ENCODE peak calls at places on chromosome 14, in eight cellular contexts. One of them, this sample, is unnamed.

GRCh38 chr14:100339757-100340453 is 16.8 kb downstream of the SLC25A47 start:
- DNase-seq in suprapubic skin: peak; percentile 45
- DNase-seq in A549: no peak
- DNase-seq in SK-N-SH: no peak
- DNase-seq in K562: no peak
- DNase-seq in H1: no peak
- DNase-seq in tibial nerve: no peak
- DNase-seq in ovary: no peak
- DNase-seq in this sample: no peak

GRCh38 chr14:62692490-62693106 is 352.7 kb downstream of the KCNH5 start:
- DNase-seq in suprapubic skin: no peak
- DNase-seq in H1: no peak
- DNase-seq in tibial nerve: no peak
- DNase-seq in K562: no peak
- DNase-seq in A549: peak; percentile 22
- DNase-seq in SK-N-SH: no peak
- DNase-seq in ovary: no peak
- DNase-seq in this sample: no peak

GRCh38 chr14:77024171-77024627 is 4.3 kb downstream of the IRF2BPL start:
- DNase-seq in ovary: peak; percentile 60
- DNase-seq in tibial nerve: no peak
- DNase-seq in suprapubic skin: no peak
- DNase-seq in SK-N-SH: no peak
- DNase-seq in H1: peak; percentile 85
- DNase-seq in A549: peak; percentile 80
- DNase-seq in K562: peak; percentile 36
- DNase-seq in this sample: peak; percentile 71

GRCh38 chr14:97417331-97417730 is 620.1 kb downstream of the VRK1 start:
- DNase-seq in tibial nerve: no peak
- DNase-seq in K562: no peak
- DNase-seq in H1: no peak
- DNase-seq in SK-N-SH: no peak
- DNase-seq in suprapubic skin: no peak
- DNase-seq in ovary: no peak
- DNase-seq in A549: no peak
- DNase-seq in this sample: no peak

GRCh38 chr14:104844306-104845032 is 20.6 kb upstream of the CEP170B start:
- DNase-seq in tibial nerve: no peak
- DNase-seq in ovary: no peak
- DNase-seq in suprapubic skin: no peak
- DNase-seq in A549: no peak
- DNase-seq in K562: no peak
- DNase-seq in SK-N-SH: no peak
- DNase-seq in H1: peak; percentile 78
- DNase-seq in this sample: no peak

GRCh38 chr14:63186453-63186852 is 17.8 kb upstream of the RHOJ start:
- DNase-seq in ovary: no peak
- DNase-seq in H1: no peak
- DNase-seq in A549: no peak
- DNase-seq in SK-N-SH: no peak
- DNase-seq in tibial nerve: no peak
- DNase-seq in K562: no peak
- DNase-seq in suprapubic skin: no peak
- DNase-seq in this sample: no peak

GRCh38 chr14:76497550-76498484 is 121.9 kb downstream of the ESRRB start:
- DNase-seq in K562: peak; percentile 32
- DNase-seq in SK-N-SH: peak; percentile 76
- DNase-seq in ovary: no peak
- DNase-seq in H1: no peak
- DNase-seq in tibial nerve: no peak
- DNase-seq in A549: peak; percentile 20
- DNase-seq in suprapubic skin: no peak
- DNase-seq in this sample: no peak

GRCh38 chr14:55899531-55899930 is 218.7 kb upstream of the PELI2 start:
- DNase-seq in K562: no peak
- DNase-seq in suprapubic skin: no peak
- DNase-seq in SK-N-SH: no peak
- DNase-seq in ovary: no peak
- DNase-seq in tibial nerve: no peak
- DNase-seq in H1: no peak
- DNase-seq in A549: no peak
- DNase-seq in this sample: no peak

GRCh38 chr14:50726372-50727107 is 58.4 kb upstream of the SAV1 start:
- DNase-seq in K562: no peak
- DNase-seq in ovary: no peak
- DNase-seq in A549: no peak
- DNase-seq in H1: no peak
- DNase-seq in SK-N-SH: no peak
- DNase-seq in tibial nerve: no peak
- DNase-seq in suprapubic skin: no peak
- DNase-seq in this sample: no peak

GRCh38 chr14:69616408-69616773 is 5.0 kb downstream of the SUSD6 start:
- DNase-seq in K562: no peak
- DNase-seq in A549: no peak
- DNase-seq in tibial nerve: no peak
- DNase-seq in SK-N-SH: no peak
- DNase-seq in ovary: no peak
- DNase-seq in suprapubic skin: no peak
- DNase-seq in H1: no peak
- DNase-seq in this sample: no peak

GRCh38 chr14:69620981-69621380 is 9.6 kb downstream of the SUSD6 start:
- DNase-seq in suprapubic skin: no peak
- DNase-seq in H1: no peak
- DNase-seq in tibial nerve: no peak
- DNase-seq in ovary: no peak
- DNase-seq in K562: no peak
- DNase-seq in A549: no peak
- DNase-seq in SK-N-SH: no peak
- DNase-seq in this sample: no peak

GRCh38 chr14:69617796-69618195 is 6.4 kb downstream of the SUSD6 start:
- DNase-seq in H1: no peak
- DNase-seq in tibial nerve: no peak
- DNase-seq in K562: no peak
- DNase-seq in suprapubic skin: no peak
- DNase-seq in SK-N-SH: no peak
- DNase-seq in ovary: no peak
- DNase-seq in A549: no peak
- DNase-seq in this sample: no peak

GRCh38 chr14:69619007-69619406 is 7.6 kb downstream of the SUSD6 start:
- DNase-seq in H1: no peak
- DNase-seq in suprapubic skin: no peak
- DNase-seq in A549: no peak
- DNase-seq in K562: no peak
- DNase-seq in ovary: no peak
- DNase-seq in tibial nerve: no peak
- DNase-seq in SK-N-SH: no peak
- DNase-seq in this sample: no peak

DNA sequence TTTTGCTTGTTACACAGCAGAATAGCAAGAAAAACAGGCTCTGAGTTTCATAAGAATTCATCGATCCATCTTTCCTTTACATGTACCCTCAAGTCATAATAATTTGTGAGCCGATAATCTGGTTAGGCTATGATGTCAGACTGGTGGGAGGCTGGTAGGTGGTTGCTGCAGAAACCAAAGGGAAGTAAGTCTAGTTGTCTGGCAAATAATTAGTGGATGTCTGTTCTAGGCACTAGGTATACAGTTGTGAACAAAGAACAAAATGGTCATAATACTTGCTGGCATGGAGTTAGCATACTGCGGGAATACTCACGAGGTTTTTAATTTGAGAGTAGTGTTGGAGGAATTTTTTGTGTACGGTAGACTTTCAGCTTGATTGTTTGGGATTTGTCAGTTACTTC is 8.8 kb downstream of the SUSD6 start:
- DNase-seq in ovary: no peak
- DNase-seq in suprapubic skin: no peak
- DNase-seq in tibial nerve: no peak
- DNase-seq in K562: no peak
- DNase-seq in H1: no peak
- DNase-seq in A549: no peak
- DNase-seq in SK-N-SH: no peak
- DNase-seq in this sample: no peak
- TF ChIP-seq EP300 in ovary: no peak
- TF ChIP-seq EP300 in suprapubic skin: no peak
- TF ChIP-seq EP300 in tibial nerve: no peak
- TF ChIP-seq EP300 in K562: no peak
- TF ChIP-seq EP300 in H1: no peak
- TF ChIP-seq EP300 in A549: no peak
- TF ChIP-seq EP300 in SK-N-SH: no peak
- TF ChIP-seq EP300 in this sample: no peak

DNA sequence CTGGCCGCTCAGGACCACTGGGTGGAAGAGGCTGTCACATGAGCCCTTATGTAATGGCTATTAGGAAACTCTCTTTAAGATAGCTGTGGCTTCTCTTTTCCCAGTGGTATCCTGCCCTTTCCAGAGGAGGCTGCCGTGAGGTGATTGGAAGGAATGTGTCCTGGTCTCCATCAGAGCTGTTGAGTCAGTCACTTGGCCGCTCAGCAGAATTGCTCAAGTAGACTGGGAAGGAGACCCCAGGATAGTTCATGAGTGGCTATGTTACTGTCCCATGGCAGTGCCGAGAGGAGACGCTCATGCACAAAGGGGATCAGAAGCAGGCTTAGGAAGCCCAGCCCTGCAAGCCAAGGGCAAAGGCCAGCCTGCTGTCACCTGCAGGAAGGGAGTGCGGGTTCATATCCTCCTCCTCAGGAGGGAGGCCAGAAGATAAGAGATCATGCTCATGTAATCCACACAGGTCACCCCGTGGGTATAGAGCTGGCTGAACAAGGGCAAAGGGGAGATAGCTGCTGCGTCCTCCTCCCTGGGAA is 136.9 kb upstream of the MAX start:
- DNase-seq in H1: no peak
- DNase-seq in ovary: no peak
- DNase-seq in SK-N-SH: no peak
- DNase-seq in A549: no peak
- DNase-seq in suprapubic skin: no peak
- DNase-seq in K562: no peak
- DNase-seq in tibial nerve: no peak
- DNase-seq in this sample: no peak
- H3K27ac ChIP-seq in H1: no peak overlapping the region
- H3K27ac ChIP-seq in ovary: no peak overlapping the region
- H3K27ac ChIP-seq in SK-N-SH: peak overlapping the region; percentile 12
- H3K27ac ChIP-seq in A549: peak overlapping the region; percentile 74
- H3K27ac ChIP-seq in suprapubic skin: no peak overlapping the region
- H3K27ac ChIP-seq in K562: no peak overlapping the region
- H3K27ac ChIP-seq in tibial nerve: peak overlapping the region; percentile 65
- H3K27ac ChIP-seq in this sample: peak overlapping the region; percentile 3

GRCh38 chr14:68407838-68408237 is 385.0 kb downstream of the ZFP36L1 start:
- DNase-seq in K562: no peak
- DNase-seq in tibial nerve: no peak
- DNase-seq in suprapubic skin: no peak
- DNase-seq in A549: no peak
- DNase-seq in H1: no peak
- DNase-seq in ovary: no peak
- DNase-seq in SK-N-SH: no peak
- DNase-seq in this sample: no peak

GRCh38 chr14:68405959-68406358 is 386.9 kb downstream of the ZFP36L1 start:
- DNase-seq in H1: no peak
- DNase-seq in suprapubic skin: no peak
- DNase-seq in ovary: no peak
- DNase-seq in A549: no peak
- DNase-seq in SK-N-SH: no peak
- DNase-seq in K562: no peak
- DNase-seq in tibial nerve: no peak
- DNase-seq in this sample: no peak

GRCh38 chr14:68409355-68409754 is 383.5 kb downstream of the ZFP36L1 start:
- DNase-seq in suprapubic skin: no peak
- DNase-seq in K562: no peak
- DNase-seq in A549: no peak
- DNase-seq in tibial nerve: no peak
- DNase-seq in SK-N-SH: no peak
- DNase-seq in H1: no peak
- DNase-seq in ovary: no peak
- DNase-seq in this sample: no peak

GRCh38 chr14:68407275-68407674 is 385.6 kb downstream of the ZFP36L1 start:
- DNase-seq in SK-N-SH: no peak
- DNase-seq in H1: no peak
- DNase-seq in A549: no peak
- DNase-seq in suprapubic skin: no peak
- DNase-seq in ovary: no peak
- DNase-seq in K562: no peak
- DNase-seq in tibial nerve: no peak
- DNase-seq in this sample: no peak

GRCh38 chr14:68408680-68409079 is 384.2 kb downstream of the ZFP36L1 start:
- DNase-seq in H1: no peak
- DNase-seq in tibial nerve: no peak
- DNase-seq in suprapubic skin: no peak
- DNase-seq in K562: no peak
- DNase-seq in SK-N-SH: no peak
- DNase-seq in A549: peak; percentile 35
- DNase-seq in ovary: no peak
- DNase-seq in this sample: no peak
- TF ChIP-seq EP300 in H1: no peak
- TF ChIP-seq EP300 in tibial nerve: no peak
- TF ChIP-seq EP300 in suprapubic skin: no peak
- TF ChIP-seq EP300 in K562: no peak
- TF ChIP-seq EP300 in SK-N-SH: no peak
- TF ChIP-seq EP300 in A549: no peak
- TF ChIP-seq EP300 in ovary: no peak
- TF ChIP-seq EP300 in this sample: no peak

GRCh38 chr14:68140111-68140741 is 320.6 kb downstream of the RAD51B start:
- DNase-seq in suprapubic skin: no peak
- DNase-seq in tibial nerve: peak; percentile 75
- DNase-seq in SK-N-SH: no peak
- DNase-seq in ovary: peak; percentile 39
- DNase-seq in A549: peak; percentile 99
- DNase-seq in H1: no peak
- DNase-seq in K562: no peak
- DNase-seq in this sample: no peak
- H3K27ac ChIP-seq in suprapubic skin: peak overlapping the region; percentile 91
- H3K27ac ChIP-seq in tibial nerve: peak overlapping the region; percentile 71
- H3K27ac ChIP-seq in SK-N-SH: peak overlapping the region; percentile 95
- H3K27ac ChIP-seq in ovary: peak overlapping the region; percentile 81
- H3K27ac ChIP-seq in A549: peak overlapping the region; percentile 98
- H3K27ac ChIP-seq in H1: no peak overlapping the region
- H3K27ac ChIP-seq in K562: no peak overlapping the region
- H3K27ac ChIP-seq in this sample: peak overlapping the region; percentile 59

GRCh38 chr14:81268016-81268416 is 47.3 kb upstream of the GTF2A1 start:
- DNase-seq in suprapubic skin: no peak
- DNase-seq in tibial nerve: no peak
- DNase-seq in K562: peak; percentile 40
- DNase-seq in H1: no peak
- DNase-seq in ovary: no peak
- DNase-seq in SK-N-SH: no peak
- DNase-seq in A549: peak; percentile 31
- DNase-seq in this sample: no peak
- TF ChIP-seq EP300 in suprapubic skin: no peak
- TF ChIP-seq EP300 in tibial nerve: no peak
- TF ChIP-seq EP300 in K562: no peak
- TF ChIP-seq EP300 in H1: no peak
- TF ChIP-seq EP300 in ovary: no peak
- TF ChIP-seq EP300 in SK-N-SH: no peak
- TF ChIP-seq EP300 in A549: no peak
- TF ChIP-seq EP300 in this sample: no peak

DNA sequence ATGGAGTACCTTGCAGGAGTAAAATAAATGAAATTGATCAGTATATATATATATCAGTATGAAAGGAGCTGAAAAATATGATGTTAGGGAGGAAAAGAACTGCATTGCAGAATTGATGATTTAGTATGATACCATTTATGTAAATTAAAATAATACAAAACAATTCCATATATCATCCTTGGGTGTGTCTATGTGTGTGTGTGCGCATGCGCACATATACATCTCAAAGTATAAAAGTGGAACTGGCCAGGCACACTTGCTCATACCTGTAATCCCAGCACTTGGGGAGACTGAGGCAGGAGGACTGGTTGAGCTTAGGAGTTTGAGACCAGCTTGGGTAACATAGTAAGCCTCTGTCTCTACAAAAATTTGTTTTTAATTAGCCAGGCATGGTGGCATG is 15.4 kb downstream of the GALNT16 start:
- DNase-seq in SK-N-SH: no peak
- DNase-seq in K562: no peak
- DNase-seq in tibial nerve: no peak
- DNase-seq in suprapubic skin: no peak
- DNase-seq in H1: no peak
- DNase-seq in A549: no peak
- DNase-seq in ovary: no peak
- DNase-seq in this sample: no peak
- H3K27ac ChIP-seq in SK-N-SH: no peak overlapping the region
- H3K27ac ChIP-seq in K562: no peak overlapping the region
- H3K27ac ChIP-seq in tibial nerve: no peak overlapping the region
- H3K27ac ChIP-seq in suprapubic skin: no peak overlapping the region
- H3K27ac ChIP-seq in H1: no peak overlapping the region
- H3K27ac ChIP-seq in A549: no peak overlapping the region
- H3K27ac ChIP-seq in ovary: no peak overlapping the region
- H3K27ac ChIP-seq in this sample: no peak overlapping the region

This sample was measured in upper lobe of left lung.